ENCODE peak calls at places on chromosomes 1 and 21, in nine cellular contexts. One of them, this sample, is unnamed.

GRCh38 chr1:29122662-29122986 is 1.1 kb downstream of the TMEM200B start:
- DNase-seq in AG04449: no peak
- DNase-seq in mucosa of descending colon: peak; percentile 21
- DNase-seq in GM12864: no peak
- DNase-seq in foreskin keratinocyte: peak; percentile 64
- DNase-seq in cardiac muscle cell: peak; percentile 32
- DNase-seq in transverse colon: peak; percentile 55
- DNase-seq in epithelial cell of esophagus: peak; percentile 46
- DNase-seq in endothelial cell: peak; percentile 15
- DNase-seq in this sample: peak; percentile 49

GRCh38 chr21:16192900-16193299 is 463.1 kb downstream of the USP25 start:
- DNase-seq in AG04449: no peak
- DNase-seq in mucosa of descending colon: no peak
- DNase-seq in GM12864: no peak
- DNase-seq in foreskin keratinocyte: peak; percentile 82
- DNase-seq in cardiac muscle cell: no peak
- DNase-seq in transverse colon: no peak
- DNase-seq in epithelial cell of esophagus: peak; percentile 94
- DNase-seq in endothelial cell: no peak
- DNase-seq in this sample: no peak

GRCh38 chr21:42514883-42515228 is 1.2 kb downstream of the SLC37A1 start:
- DNase-seq in AG04449: no peak
- DNase-seq in mucosa of descending colon: no peak
- DNase-seq in GM12864: no peak
- DNase-seq in foreskin keratinocyte: peak; percentile 16
- DNase-seq in cardiac muscle cell: no peak
- DNase-seq in transverse colon: no peak
- DNase-seq in epithelial cell of esophagus: peak; percentile 46
- DNase-seq in endothelial cell: no peak
- DNase-seq in this sample: no peak

GRCh38 chr1:204408074-204408507 is 3.5 kb downstream of the PPP1R15B start:
- DNase-seq in AG04449: no peak
- DNase-seq in mucosa of descending colon: peak; percentile 81
- DNase-seq in GM12864: no peak
- DNase-seq in foreskin keratinocyte: peak; percentile 38
- DNase-seq in cardiac muscle cell: peak; percentile 69
- DNase-seq in transverse colon: peak; percentile 73
- DNase-seq in epithelial cell of esophagus: peak; percentile 59
- DNase-seq in endothelial cell: no peak
- DNase-seq in this sample: peak; percentile 70

GRCh38 chr1:32972814-32973428 is 8.3 kb upstream of the RNF19B start:
- DNase-seq in AG04449: no peak
- DNase-seq in mucosa of descending colon: peak; percentile 46
- DNase-seq in GM12864: no peak
- DNase-seq in foreskin keratinocyte: no peak
- DNase-seq in cardiac muscle cell: peak; percentile 93
- DNase-seq in transverse colon: peak; percentile 43
- DNase-seq in epithelial cell of esophagus: peak; percentile 57
- DNase-seq in endothelial cell: peak; percentile 56
- DNase-seq in this sample: peak; percentile 67

GRCh38 chr1:112840631-112841624 is 115.1 kb downstream of the SLC16A1 start:
- DNase-seq in AG04449: no peak
- DNase-seq in mucosa of descending colon: peak; percentile 11
- DNase-seq in GM12864: peak; percentile 25
- DNase-seq in foreskin keratinocyte: no peak
- DNase-seq in cardiac muscle cell: peak; percentile 62
- DNase-seq in transverse colon: no peak
- DNase-seq in epithelial cell of esophagus: no peak
- DNase-seq in endothelial cell: no peak
- DNase-seq in this sample: no peak

GRCh38 chr1:195897072-195897471 is 711.2 kb downstream of the KCNT2 start:
- DNase-seq in AG04449: no peak
- DNase-seq in mucosa of descending colon: no peak
- DNase-seq in GM12864: no peak
- DNase-seq in foreskin keratinocyte: peak; percentile 17
- DNase-seq in cardiac muscle cell: no peak
- DNase-seq in transverse colon: no peak
- DNase-seq in epithelial cell of esophagus: peak; percentile 20
- DNase-seq in endothelial cell: no peak
- DNase-seq in this sample: no peak

GRCh38 chr1:45752441-45753052 is 2.1 kb upstream of the IPP start:
- DNase-seq in AG04449: no peak
- DNase-seq in mucosa of descending colon: no peak
- DNase-seq in GM12864: no peak
- DNase-seq in foreskin keratinocyte: peak; percentile 11
- DNase-seq in cardiac muscle cell: no peak
- DNase-seq in transverse colon: no peak
- DNase-seq in epithelial cell of esophagus: peak; percentile 59
- DNase-seq in endothelial cell: no peak
- DNase-seq in this sample: no peak

GRCh38 chr1:201270616-201271390 is 12.5 kb upstream of the PKP1 start:
- DNase-seq in AG04449: no peak
- DNase-seq in mucosa of descending colon: no peak
- DNase-seq in GM12864: no peak
- DNase-seq in foreskin keratinocyte: no peak
- DNase-seq in cardiac muscle cell: no peak
- DNase-seq in transverse colon: no peak
- DNase-seq in epithelial cell of esophagus: no peak
- DNase-seq in endothelial cell: no peak
- DNase-seq in this sample: no peak

GRCh38 chr1:53365405-53366063 is 37.7 kb upstream of the LRP8 start:
- DNase-seq in AG04449: no peak
- DNase-seq in mucosa of descending colon: no peak
- DNase-seq in GM12864: no peak
- DNase-seq in foreskin keratinocyte: no peak
- DNase-seq in cardiac muscle cell: peak; percentile 79
- DNase-seq in transverse colon: no peak
- DNase-seq in epithelial cell of esophagus: no peak
- DNase-seq in endothelial cell: no peak
- DNase-seq in this sample: no peak

GRCh38 chr1:193346085-193346484 is 159.7 kb upstream of the B3GALT2 start:
- DNase-seq in AG04449: no peak
- DNase-seq in mucosa of descending colon: no peak
- DNase-seq in GM12864: no peak
- DNase-seq in foreskin keratinocyte: no peak
- DNase-seq in cardiac muscle cell: no peak
- DNase-seq in transverse colon: no peak
- DNase-seq in epithelial cell of esophagus: no peak
- DNase-seq in endothelial cell: no peak
- DNase-seq in this sample: no peak

GRCh38 chr1:20343149-20343936 is 52.7 kb downstream of the VWA5B1 start:
- DNase-seq in AG04449: no peak
- DNase-seq in mucosa of descending colon: peak; percentile 59
- DNase-seq in GM12864: no peak
- DNase-seq in foreskin keratinocyte: no peak
- DNase-seq in cardiac muscle cell: peak; percentile 61
- DNase-seq in transverse colon: no peak
- DNase-seq in epithelial cell of esophagus: no peak
- DNase-seq in endothelial cell: peak; percentile 46
- DNase-seq in this sample: no peak

DNA sequence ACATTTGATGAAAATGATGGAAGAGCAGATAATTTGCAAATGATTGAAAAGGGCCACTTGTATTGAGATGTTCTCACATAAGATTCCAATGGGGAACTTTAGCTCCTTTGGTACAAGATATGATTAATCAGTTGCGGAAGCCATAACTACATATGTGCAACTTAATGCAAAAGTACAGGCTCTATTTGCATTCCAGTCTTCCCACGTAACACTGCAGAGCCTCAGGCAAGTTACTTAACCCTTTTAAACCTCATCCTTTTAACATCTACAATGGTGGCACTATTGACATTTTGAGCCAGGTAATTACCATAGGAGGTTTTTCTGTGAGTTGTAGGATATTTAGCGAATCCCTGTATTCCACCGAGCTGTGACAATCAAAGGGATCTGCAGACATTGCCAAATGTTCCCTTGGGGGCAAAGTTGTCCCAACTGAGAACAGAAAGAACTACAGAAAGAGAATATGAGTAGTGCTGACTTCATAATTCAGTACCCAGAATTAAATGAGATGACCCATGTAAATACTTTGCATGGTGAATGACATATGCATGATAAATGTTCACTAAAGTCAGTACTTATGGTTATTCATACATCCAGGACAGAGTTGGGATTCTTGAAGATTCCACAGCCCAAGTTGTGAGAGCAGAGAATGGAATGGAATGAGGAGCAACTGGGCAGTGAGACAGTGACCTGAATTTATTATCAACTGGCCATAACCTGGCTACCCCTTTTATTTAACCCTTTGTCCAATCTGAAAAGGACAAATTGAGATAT is 62.6 kb downstream of the SPAG17 start:
- DNase-seq in AG04449: no peak
- DNase-seq in mucosa of descending colon: no peak
- DNase-seq in GM12864: no peak
- DNase-seq in foreskin keratinocyte: peak; percentile 91
- DNase-seq in cardiac muscle cell: no peak
- DNase-seq in transverse colon: no peak
- DNase-seq in epithelial cell of esophagus: peak; percentile 94
- DNase-seq in endothelial cell: no peak
- DNase-seq in this sample: no peak
- TF ChIP-seq CTCF in AG04449: no peak
- TF ChIP-seq CTCF in mucosa of descending colon: no peak
- TF ChIP-seq CTCF in GM12864: no peak
- TF ChIP-seq CTCF in foreskin keratinocyte: no peak
- TF ChIP-seq CTCF in cardiac muscle cell: no peak
- TF ChIP-seq CTCF in transverse colon: no peak
- TF ChIP-seq CTCF in epithelial cell of esophagus: no peak
- TF ChIP-seq CTCF in endothelial cell: no peak
- TF ChIP-seq CTCF in this sample: no peak

DNA sequence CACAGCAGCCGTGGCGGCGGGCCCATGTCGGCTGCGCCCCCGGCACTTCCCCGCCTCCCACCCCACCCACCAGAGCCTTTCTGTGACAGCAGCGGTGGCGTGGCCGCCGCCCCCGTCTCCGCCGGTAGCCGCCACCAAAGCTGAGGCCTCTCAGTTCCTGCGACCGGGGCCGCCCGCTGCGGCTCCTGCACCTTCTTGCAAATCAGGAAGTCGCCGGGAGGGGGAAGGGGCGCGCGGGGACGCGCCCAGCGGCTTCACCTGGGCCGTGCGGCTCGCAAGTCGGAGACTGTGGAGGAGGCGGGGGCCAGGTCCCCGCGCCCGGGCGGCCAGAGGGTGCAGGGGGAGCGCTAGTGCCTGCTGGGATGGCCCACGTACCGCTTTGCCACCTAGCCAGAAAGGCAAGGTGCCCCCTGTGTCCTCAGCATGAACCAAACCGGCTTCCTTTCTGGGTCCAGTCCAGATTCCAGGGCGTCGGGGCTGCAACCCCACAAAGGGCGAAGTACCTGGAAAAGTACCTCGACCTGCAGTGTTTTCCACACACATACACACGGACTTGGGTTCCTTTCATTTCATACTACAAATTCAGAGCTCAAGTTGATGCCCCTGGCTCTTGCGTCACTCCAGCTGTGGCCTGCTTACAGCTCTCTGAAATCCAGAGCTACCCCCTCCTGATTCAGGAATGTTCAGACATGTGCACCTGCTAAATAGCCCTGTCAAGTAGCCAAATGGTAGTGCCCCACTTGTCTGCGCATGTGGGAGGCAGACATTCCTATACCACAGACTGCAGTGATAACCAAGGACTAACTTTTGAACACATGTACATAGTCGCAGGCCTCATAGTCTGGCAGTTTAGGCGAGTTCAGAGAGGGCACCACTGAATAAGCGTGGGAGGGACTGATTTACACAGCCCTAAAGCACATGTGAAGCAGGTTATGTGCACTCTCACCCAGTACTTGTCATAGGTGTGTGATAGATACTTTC is at the start of gene DENND1B:
- DNase-seq in AG04449: peak; percentile 26
- DNase-seq in mucosa of descending colon: peak; percentile 91
- DNase-seq in GM12864: peak; percentile 70
- DNase-seq in foreskin keratinocyte: peak; percentile 92
- DNase-seq in cardiac muscle cell: peak; percentile 83
- DNase-seq in transverse colon: peak; percentile 91
- DNase-seq in epithelial cell of esophagus: peak; percentile 82
- DNase-seq in endothelial cell: peak; percentile 67
- DNase-seq in this sample: peak; percentile 86
- TF ChIP-seq CTCF in AG04449: no peak
- TF ChIP-seq CTCF in mucosa of descending colon: peak; percentile 12
- TF ChIP-seq CTCF in GM12864: peak; percentile 21
- TF ChIP-seq CTCF in foreskin keratinocyte: peak; percentile 12
- TF ChIP-seq CTCF in cardiac muscle cell: no peak
- TF ChIP-seq CTCF in transverse colon: peak; percentile 15
- TF ChIP-seq CTCF in epithelial cell of esophagus: no peak
- TF ChIP-seq CTCF in endothelial cell: no peak
- TF ChIP-seq CTCF in this sample: no peak

GRCh38 chr1:113972954-113973353 is 6.3 kb upstream of the OLFML3 start:
- DNase-seq in AG04449: no peak
- DNase-seq in mucosa of descending colon: no peak
- DNase-seq in GM12864: no peak
- DNase-seq in foreskin keratinocyte: no peak
- DNase-seq in cardiac muscle cell: no peak
- DNase-seq in transverse colon: no peak
- DNase-seq in epithelial cell of esophagus: no peak
- DNase-seq in endothelial cell: no peak
- DNase-seq in this sample: no peak
- TF ChIP-seq CTCF in AG04449: no peak
- TF ChIP-seq CTCF in mucosa of descending colon: no peak
- TF ChIP-seq CTCF in GM12864: no peak
- TF ChIP-seq CTCF in foreskin keratinocyte: no peak
- TF ChIP-seq CTCF in cardiac muscle cell: no peak
- TF ChIP-seq CTCF in transverse colon: no peak
- TF ChIP-seq CTCF in epithelial cell of esophagus: no peak
- TF ChIP-seq CTCF in endothelial cell: no peak
- TF ChIP-seq CTCF in this sample: no peak

GRCh38 chr1:239819075-239819474 is 272.6 kb upstream of the FMN2 start:
- DNase-seq in AG04449: no peak
- DNase-seq in mucosa of descending colon: no peak
- DNase-seq in GM12864: no peak
- DNase-seq in foreskin keratinocyte: no peak
- DNase-seq in cardiac muscle cell: no peak
- DNase-seq in transverse colon: no peak
- DNase-seq in epithelial cell of esophagus: no peak
- DNase-seq in endothelial cell: no peak
- DNase-seq in this sample: no peak
- TF ChIP-seq CTCF in AG04449: no peak
- TF ChIP-seq CTCF in mucosa of descending colon: no peak
- TF ChIP-seq CTCF in GM12864: peak; percentile 2
- TF ChIP-seq CTCF in foreskin keratinocyte: no peak
- TF ChIP-seq CTCF in cardiac muscle cell: no peak
- TF ChIP-seq CTCF in transverse colon: no peak
- TF ChIP-seq CTCF in epithelial cell of esophagus: no peak
- TF ChIP-seq CTCF in endothelial cell: peak; percentile 29
- TF ChIP-seq CTCF in this sample: no peak

This sample was measured in pancreas.